ENCODE peak calls at places on chromosomes 6 and 20, in eight cellular contexts. N, E, P, S, L, W, M and I are unnamed samples.
A peak's percentile ranks its signal among the peaks of the same experiment; 100 is the strongest.

GRCh38 chr20:5705827-5706226 is 44.4 kb upstream of the SHLD1 start:
- DNase-seq in N (no peak), S (no peak), E (no peak), L (no peak), W (no peak), M (no peak), P (no peak), I (no peak)

GRCh38 chr6:145669627-145670034 is 65.7 kb downstream of the EPM2A start:
- DNase-seq in W (no peak), N (no peak), S (no peak), L (no peak), P (no peak), E (no peak), M (no peak), I (peak; percentile 1)

GRCh38 chr6:113291751-113292445 is 565.2 kb upstream of the MARCKS start:
- DNase-seq in S (no peak), M (no peak), P (no peak), N (no peak), E (no peak), L (no peak), W (no peak), I (no peak)

GRCh38 chr6:138215071-138215470 is 3.2 kb downstream of the PBOV1 start:
- DNase-seq in M (no peak), N (peak; percentile 85), E (no peak), S (no peak), L (no peak), W (no peak), P (no peak), I (no peak)

GRCh38 chr6:111274593-111275217 is 187.4 kb downstream of the SLC16A10 start:
- DNase-seq in N (no peak), W (no peak), M (no peak), S (no peak), L (no peak), P (no peak), E (no peak), I (no peak)

GRCh38 chr6:159934181-159934580 is 34.7 kb upstream of the IGF2R start:
- DNase-seq in E (no peak), L (no peak), P (no peak), N (no peak), W (no peak), S (no peak), M (no peak), I (no peak)

GRCh38 chr6:122754191-122754731 is 25.3 kb upstream of the FABP7 start:
- DNase-seq in W (no peak), M (no peak), E (no peak), L (no peak), N (no peak), P (no peak), S (no peak), I (no peak)

GRCh38 chr20:1431158-1431557 is 35.5 kb downstream of the NSFL1C start:
- DNase-seq in W (no peak), S (no peak), P (no peak), M (no peak), E (no peak), N (no peak), L (no peak), I (no peak)

GRCh38 chr6:36132221-36132895 is 2.0 kb downstream of the MAPK13 start:
- DNase-seq in M (no peak), S (no peak), N (no peak), L (peak; percentile 53), W (peak; percentile 4), P (no peak), E (no peak), I (no peak)

GRCh38 chr6:36130672-36131516 is 581 bp downstream of the MAPK13 start:
- DNase-seq in S (peak; percentile 74), W (peak; percentile 78), N (peak; percentile 74), M (no peak), E (no peak), P (peak; percentile 71), L (peak; percentile 79), I (no peak)

GRCh38 chr6:36133148-36133547 is 2.8 kb downstream of the MAPK13 start:
- DNase-seq in S (peak; percentile 48), M (no peak), N (no peak), E (no peak), P (no peak), L (no peak), W (peak; percentile 4), I (no peak)

GRCh38 chr6:36129889-36130671 is at the start of gene MAPK13:
- DNase-seq in E (no peak), W (peak; percentile 77), N (peak; percentile 66), M (no peak), S (no peak), P (no peak), L (peak; percentile 63), I (no peak)

GRCh38 chr6:36131517-36132220 is 1.4 kb downstream of the MAPK13 start:
- DNase-seq in M (no peak), L (peak; percentile 96), P (no peak), W (peak; percentile 88), E (no peak), N (peak; percentile 71), S (no peak), I (peak; percentile 71)
- TF ChIP-seq POLR2A in M (no peak), L (no peak), P (no peak), W (no peak), E (peak; percentile 27), N (no peak), S (no peak), I (no peak)

GRCh38 chr6:32627249-32627648 is 10.0 kb upstream of the HLA-DQA1 start:
- DNase-seq in L (no peak), S (no peak), E (no peak), W (no peak), N (no peak), M (no peak), P (no peak), I (no peak)

GRCh38 chr6:32625137-32625536 is 12.1 kb upstream of the HLA-DQA1 start:
- DNase-seq in W (no peak), M (no peak), L (no peak), P (no peak), E (no peak), S (no peak), N (no peak), I (no peak)

GRCh38 chr6:32623693-32624092 is 13.5 kb upstream of the HLA-DQA1 start:
- DNase-seq in E (no peak), M (no peak), P (no peak), W (no peak), L (no peak), N (no peak), S (no peak), I (no peak)

GRCh38 chr6:32624565-32624964 is 12.6 kb upstream of the HLA-DQA1 start:
- DNase-seq in N (no peak), S (no peak), W (no peak), E (no peak), M (no peak), P (no peak), L (no peak), I (no peak)

GRCh38 chr6:32627831-32628230 is 9.4 kb upstream of the HLA-DQA1 start:
- DNase-seq in N (peak; percentile 47), P (no peak), L (no peak), W (peak; percentile 24), E (no peak), M (peak; percentile 58), S (no peak), I (no peak)
- TF ChIP-seq POLR2A in N (no peak), P (no peak), L (no peak), W (no peak), E (peak; percentile 31), M (no peak), S (no peak), I (no peak)

GRCh38 chr20:17896247-17896723 is 72.3 kb downstream of the SNX5 start:
- DNase-seq in W (no peak), S (peak; percentile 47), M (no peak), N (no peak), L (peak; percentile 78), P (no peak), E (no peak), I (no peak)

GRCh38 chr20:17896771-17897369 is 71.7 kb downstream of the SNX5 start:
- DNase-seq in S (peak; percentile 57), P (no peak), L (peak; percentile 49), W (peak; percentile 19), E (no peak), N (no peak), M (no peak), I (no peak)

GRCh38 chr20:17897566-17898307 is 70.9 kb downstream of the SNX5 start:
- DNase-seq in W (no peak), E (no peak), N (no peak), S (peak; percentile 40), L (peak; percentile 39), P (no peak), M (no peak), I (no peak)

GRCh38 chr20:17893480-17893879 is 75.1 kb downstream of the SNX5 start:
- DNase-seq in N (no peak), E (no peak), M (no peak), P (no peak), W (no peak), S (no peak), L (no peak), I (no peak)

DNA sequence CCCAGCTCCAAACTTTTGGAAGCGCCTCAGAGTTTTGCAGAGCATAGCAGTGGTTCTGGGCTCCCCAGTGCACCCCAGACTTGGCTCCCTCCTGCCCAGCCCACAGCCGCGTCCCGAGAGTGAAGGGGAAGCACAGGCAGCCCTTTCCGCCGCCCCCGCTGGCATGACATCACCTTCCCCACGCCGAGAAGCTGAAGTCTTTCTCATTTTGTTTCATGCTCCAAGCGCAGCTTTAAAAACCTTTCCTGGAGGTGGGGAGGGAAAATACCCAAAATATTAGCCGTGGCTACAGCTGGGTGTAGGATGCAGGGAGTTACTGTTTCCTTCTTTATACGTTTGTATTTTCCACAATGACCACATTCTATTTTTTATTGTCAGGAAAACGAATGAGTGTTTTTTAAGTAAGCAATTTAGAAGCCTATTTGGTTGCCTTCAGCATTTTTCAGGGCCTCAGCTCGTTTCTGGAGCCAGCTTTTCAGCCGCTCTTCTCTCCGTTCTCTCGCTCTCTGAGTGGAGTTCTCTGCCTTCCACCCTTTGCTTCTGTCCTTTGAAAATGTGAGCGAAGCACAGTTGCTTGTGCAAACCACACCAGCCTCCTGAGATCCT is 72.8 kb downstream of the SNX5 start:
- DNase-seq in S (peak; percentile 84), E (no peak), N (no peak), L (peak; percentile 79), P (no peak), W (no peak), M (peak; percentile 76), I (peak; percentile 46)
- TF ChIP-seq POLR2A in S (no peak), E (no peak), N (no peak), L (no peak), P (no peak), W (no peak), M (no peak), I (peak; percentile 19)

DNA sequence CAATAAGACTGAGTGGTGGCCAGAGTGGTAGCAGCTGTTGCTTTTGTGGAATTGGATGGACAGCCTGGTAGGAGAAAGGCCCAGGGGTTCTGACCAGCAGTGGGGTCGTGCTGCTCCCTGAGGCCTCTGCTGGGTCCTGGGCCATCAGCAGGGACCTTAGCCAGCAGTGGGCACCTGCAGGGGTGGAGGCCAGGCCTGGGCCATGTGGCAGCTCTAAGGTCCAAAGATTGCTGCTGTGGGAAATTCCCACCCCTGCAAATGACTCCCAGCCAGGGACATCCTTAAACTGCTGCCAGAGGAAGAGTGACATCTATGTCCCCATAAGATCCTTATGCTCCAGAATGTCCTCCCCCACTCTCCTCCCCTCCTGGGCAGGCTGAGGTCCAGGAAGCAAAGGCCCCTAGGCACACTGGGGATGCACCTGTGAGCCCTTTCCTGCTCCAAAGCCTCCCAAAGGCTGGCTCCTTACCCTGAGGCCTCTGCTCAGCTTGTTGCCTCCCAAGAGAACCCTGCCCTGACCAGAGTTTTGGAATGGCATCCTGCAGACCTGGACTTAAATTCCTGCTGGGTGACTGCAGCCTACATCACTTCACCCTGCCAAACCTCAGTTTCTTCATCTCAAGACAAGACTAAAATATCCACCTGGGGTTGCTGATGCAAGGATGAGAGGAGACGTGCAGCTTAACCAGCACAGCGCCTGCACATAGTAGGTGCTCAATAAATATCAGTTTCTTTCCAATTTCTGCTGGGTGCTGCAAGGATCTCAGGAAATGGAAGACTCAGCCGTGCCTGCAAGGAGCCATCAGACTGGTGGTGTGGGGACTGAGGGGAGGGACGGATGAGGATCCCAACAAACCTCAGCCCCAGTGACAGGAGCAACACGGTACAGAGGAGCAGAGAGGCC is 2.2 kb upstream of the LBP start:
- DNase-seq in W (no peak), M (no peak), E (no peak), P (no peak), S (no peak), N (no peak), L (no peak), I (no peak)
- TF ChIP-seq POLR2A in W (no peak), M (no peak), E (no peak), P (no peak), S (no peak), N (no peak), L (no peak), I (no peak)